ENCODE peak calls at places on chromosome 5, in four cellular contexts. E is GM12864, A is kidney, Y is PC-3. V is an unnamed sample.

GRCh38 chr5:180006116-180006515 is 65.4 kb downstream of the RNF130 start:
- DNase-seq in E (no peak), A (no peak), Y (no peak), V (no peak)

GRCh38 chr5:149702953-149703646 is 27.0 kb upstream of the PPARGC1B start:
- DNase-seq in E (no peak), A (no peak), Y (no peak), V (no peak)

GRCh38 chr5:180283026-180283615 is 8.8 kb downstream of the MAPK9 start:
- DNase-seq in E (no peak), A (no peak), Y (peak), V (no peak)

GRCh38 chr5:469752-470483 is 26.9 kb downstream of the EXOC3 start:
- DNase-seq in E (no peak), A (peak), Y (no peak), V (no peak)

GRCh38 chr5:54628049-54628448 is 110.5 kb downstream of the SNX18 start:
- DNase-seq in E (no peak), A (no peak), Y (no peak), V (no peak)

GRCh38 chr5:54533541-54534179 is 16.1 kb downstream of the SNX18 start:
- DNase-seq in E (no peak), A (no peak), Y (no peak), V (no peak)

GRCh38 chr5:152349683-152350526 is 55.2 kb downstream of the NMUR2 start:
- DNase-seq in E (no peak), A (no peak), Y (peak), V (peak)

GRCh38 chr5:123035320-123035949 is 1.1 kb downstream of the PPIC start:
- DNase-seq in E (no peak), A (peak), Y (peak), V (peak)

GRCh38 chr5:92309336-92309991 is 926.3 kb upstream of the ARRDC3 start:
- DNase-seq in E (no peak), A (no peak), Y (peak), V (peak)

GRCh38 chr5:180284161-180284560 is 7.7 kb downstream of the MAPK9 start:
- DNase-seq in E (no peak), A (no peak), Y (no peak), V (no peak)

GRCh38 chr5:159049844-159050318 is 49.8 kb downstream of the EBF1 start:
- DNase-seq in E (no peak), A (no peak), Y (peak), V (no peak)

GRCh38 chr5:65478336-65478735 is 3.4 kb downstream of the ADAMTS6 start:
- DNase-seq in E (no peak), A (no peak), Y (no peak), V (no peak)

GRCh38 chr5:72908666-72909065 is 47.2 kb upstream of the FCHO2 start:
- DNase-seq in E (no peak), A (no peak), Y (no peak), V (no peak)

GRCh38 chr5:41148448-41148847 is 64.9 kb downstream of the C6 start:
- DNase-seq in E (no peak), A (peak), Y (no peak), V (no peak)

GRCh38 chr5:139295692-139296091 is 2.2 kb downstream of the MATR3 start:
- DNase-seq in E (no peak), A (no peak), Y (no peak), V (no peak)

GRCh38 chr5:138230981-138231589 is 18.0 kb upstream of the CDC23 start:
- DNase-seq in E (no peak), A (no peak), Y (peak), V (no peak)

GRCh38 chr5:178777557-178777956 is 47.1 kb upstream of the ZNF354A start:
- DNase-seq in E (no peak), A (peak), Y (no peak), V (no peak)

GRCh38 chr5:175202461-175203065 is 241.4 kb downstream of the DRD1 start:
- DNase-seq in E (no peak), A (no peak), Y (peak), V (no peak)

GRCh38 chr5:172741206-172741582 is 29.8 kb downstream of the DUSP1 start:
- DNase-seq in E (no peak), A (no peak), Y (no peak), V (no peak)

GRCh38 chr5:19240150-19240549 is 747.9 kb downstream of the CDH18 start:
- DNase-seq in E (no peak), A (no peak), Y (peak), V (no peak)

GRCh38 chr5:139124774-139125391 is 73.3 kb downstream of the SIL1 start:
- DNase-seq in E (no peak), A (no peak), Y (no peak), V (no peak)

GRCh38 chr5:33408816-33409215 is 31.9 kb upstream of the TARS1 start:
- DNase-seq in E (no peak), A (no peak), Y (no peak), V (no peak)

GRCh38 chr5:177496111-177497010 is 1.0 kb downstream of the PDLIM7 start:
- DNase-seq in E (no peak), A (peak), Y (peak), V (peak)

GRCh38 chr5:24598926-24599325 is 45.9 kb downstream of the CDH10 start:
- DNase-seq in E (no peak), A (no peak), Y (no peak), V (no peak)

GRCh38 chr5:135437796-135438560 is 9.2 kb downstream of the DCANP1 start:
- DNase-seq in E (no peak), A (no peak), Y (peak), V (no peak)

GRCh38 chr5:119452373-119453044 is at the start of gene HSD17B4:
- DNase-seq in E (peak), A (peak), Y (peak), V (peak)

GRCh38 chr5:57303985-57304384 is 130.1 kb downstream of the GPBP1 start:
- DNase-seq in E (no peak), A (no peak), Y (no peak), V (no peak)

GRCh38 chr5:112384523-112384922 is 34.6 kb downstream of the EPB41L4A start:
- DNase-seq in E (no peak), A (no peak), Y (no peak), V (no peak)

GRCh38 chr5:151896041-151896691 is 28.5 kb downstream of the GLRA1 start:
- DNase-seq in E (no peak), A (no peak), Y (peak), V (no peak)

GRCh38 chr5:392431-392988 is 50.5 kb upstream of the EXOC3 start:
- DNase-seq in E (peak), A (no peak), Y (peak), V (peak)

GRCh38 chr5:28648108-28648507 is 1609.7 kb upstream of the CDH9 start:
- DNase-seq in E (no peak), A (no peak), Y (peak), V (no peak)
- TF ChIP-seq CTCF in E (no peak), A (no peak), Y (peak), V (no peak)

DNA sequence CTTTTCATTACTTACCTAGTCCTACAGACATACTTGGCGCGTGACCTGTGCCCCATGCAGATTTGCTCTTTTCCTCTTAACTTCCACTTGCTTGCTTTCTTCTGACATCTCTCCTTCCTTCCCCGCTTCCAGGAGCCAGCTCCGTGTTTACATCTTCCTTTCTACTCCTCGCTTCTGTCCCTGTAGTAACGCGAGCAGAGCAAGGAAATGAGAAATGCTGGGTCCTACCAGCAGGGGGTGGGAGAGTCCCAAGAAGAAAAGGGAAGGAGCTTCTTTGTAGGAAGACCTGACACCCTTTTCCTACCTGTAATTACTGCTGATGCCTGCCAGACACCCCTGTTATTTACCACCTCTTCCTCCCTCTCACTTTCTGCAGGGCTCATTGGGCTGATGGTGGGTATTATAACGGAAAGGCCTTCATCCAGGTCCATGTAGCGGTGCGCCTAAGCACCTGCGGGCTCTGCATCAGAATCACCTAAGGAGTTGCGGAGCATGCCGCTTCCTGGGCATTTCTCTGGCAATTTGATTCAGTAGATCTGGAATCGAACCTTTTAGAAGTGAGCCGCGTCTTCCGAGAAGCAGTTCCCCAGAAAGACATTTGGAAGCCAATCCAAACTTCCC is 1260.8 kb upstream of the WWC1 start:
- DNase-seq in E (no peak), A (no peak), Y (no peak), V (peak)
- TF ChIP-seq CTCF in E (no peak), A (peak), Y (peak), V (no peak)

GRCh38 chr5:132677191-132677590 is 3.4 kb downstream of the IL4 start:
- DNase-seq in E (no peak), A (no peak), Y (peak), V (no peak)
- TF ChIP-seq CTCF in E (no peak), A (no peak), Y (peak), V (no peak)

DNA sequence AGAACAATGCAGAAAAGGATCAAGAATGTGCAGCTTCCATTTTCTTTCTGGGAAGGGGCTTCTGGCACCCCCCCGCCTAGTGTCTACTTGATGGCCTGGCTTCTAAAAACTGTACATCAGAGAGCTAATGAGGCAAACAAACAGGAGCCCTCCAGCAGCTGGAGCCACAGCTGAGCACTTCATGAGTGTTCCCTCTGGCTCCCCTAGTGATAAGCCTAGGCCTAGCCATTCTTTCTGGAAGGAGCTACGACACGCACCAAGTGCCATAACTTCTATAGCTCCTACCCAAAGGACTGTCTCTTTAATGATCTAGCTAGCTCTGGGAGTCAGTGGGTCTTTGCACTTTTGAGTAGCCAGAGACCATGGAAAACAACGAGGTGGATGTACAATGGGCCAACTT is 66.1 kb downstream of the DNAH5 start:
- DNase-seq in E (no peak), A (no peak), Y (no peak), V (no peak)
- TF ChIP-seq CTCF in E (peak), A (no peak), Y (peak), V (no peak)

DNA sequence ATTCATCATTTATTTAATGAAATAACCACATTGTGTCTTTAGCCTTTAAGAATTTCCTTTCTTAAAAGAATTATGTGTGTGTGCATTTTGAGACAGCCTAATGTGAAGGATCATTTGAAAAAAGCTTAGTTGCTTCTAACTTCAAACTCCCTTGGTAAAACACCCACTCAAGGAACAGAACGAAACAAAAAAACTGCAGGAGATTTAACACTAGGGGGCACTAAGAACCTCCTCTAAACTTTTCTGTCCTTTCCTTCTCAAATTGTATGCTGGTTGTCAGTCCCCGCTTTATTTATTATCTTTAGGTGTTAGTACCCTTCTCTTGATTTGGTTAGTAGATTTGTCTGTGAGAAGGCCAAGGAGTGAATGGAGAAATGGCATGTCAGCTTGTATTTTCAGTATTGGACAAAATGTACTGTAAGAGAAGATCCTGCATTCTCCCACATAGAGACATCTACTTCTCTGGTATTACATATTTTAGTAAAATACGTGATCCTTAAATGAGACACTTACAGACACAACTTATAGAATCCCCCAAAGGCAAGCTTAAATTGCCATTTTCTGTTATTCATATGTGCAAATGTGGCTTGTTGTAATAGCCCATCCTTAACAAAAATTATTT is 229.7 kb downstream of the MRPS30 start:
- DNase-seq in E (peak), A (no peak), Y (peak), V (peak)
- TF ChIP-seq CTCF in E (peak), A (peak), Y (peak), V (peak)

GRCh38 chr5:10886497-10886896 is 125.5 kb upstream of the DAP start:
- DNase-seq in E (no peak), A (no peak), Y (no peak), V (no peak)

GRCh38 chr5:10875201-10875768 is 114.3 kb upstream of the DAP start:
- DNase-seq in E (no peak), A (no peak), Y (peak), V (no peak)

GRCh38 chr5:10885026-10885425 is 124.0 kb upstream of the DAP start:
- DNase-seq in E (no peak), A (no peak), Y (peak), V (no peak)

GRCh38 chr5:10876345-10876744 is 115.3 kb upstream of the DAP start:
- DNase-seq in E (no peak), A (no peak), Y (peak), V (no peak)

DNA sequence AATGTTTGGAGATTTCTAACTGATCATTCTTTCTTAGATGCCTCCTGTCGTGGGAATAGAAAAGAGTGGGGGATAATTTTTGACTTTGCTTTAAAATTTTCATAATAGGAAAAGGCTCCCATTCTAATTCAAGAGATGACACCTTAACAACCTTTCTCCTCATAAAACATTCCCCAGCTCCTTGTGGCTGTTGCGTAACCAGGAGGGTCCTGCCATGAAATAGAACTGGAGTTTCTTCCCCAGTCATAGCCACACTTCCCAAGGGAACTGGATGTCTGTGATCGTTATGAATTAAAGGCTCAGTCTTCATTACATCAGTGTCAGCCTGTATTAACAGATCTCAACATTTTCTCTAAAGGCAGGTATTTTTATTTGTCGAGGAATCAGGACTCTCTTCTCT is 119.9 kb upstream of the DAP start:
- DNase-seq in E (no peak), A (no peak), Y (no peak), V (no peak)
- TF ChIP-seq CTCF in E (no peak), A (no peak), Y (no peak), V (no peak)

DNA sequence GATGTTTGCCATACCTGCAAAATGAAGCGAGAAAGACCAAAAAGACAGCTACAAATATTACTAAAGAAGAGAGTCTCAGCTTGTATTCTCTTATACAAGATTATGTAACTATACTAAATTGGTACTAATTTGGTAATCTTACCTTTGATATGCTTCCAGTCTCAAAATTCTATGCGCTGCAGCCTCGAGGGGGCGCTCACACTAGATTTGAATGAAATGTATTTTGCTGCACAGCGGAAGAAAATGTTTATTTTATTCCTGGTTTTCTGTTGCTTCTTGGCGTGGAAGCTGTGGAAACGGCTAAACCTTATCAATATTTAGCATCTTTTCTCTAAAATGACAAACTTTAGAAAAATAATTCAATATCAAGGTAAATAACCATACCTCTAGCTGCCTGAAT is 267.0 kb upstream of the NUDT12 start:
- DNase-seq in E (no peak), A (no peak), Y (peak), V (no peak)
- TF ChIP-seq CTCF in E (peak), A (no peak), Y (peak), V (peak)

DNA sequence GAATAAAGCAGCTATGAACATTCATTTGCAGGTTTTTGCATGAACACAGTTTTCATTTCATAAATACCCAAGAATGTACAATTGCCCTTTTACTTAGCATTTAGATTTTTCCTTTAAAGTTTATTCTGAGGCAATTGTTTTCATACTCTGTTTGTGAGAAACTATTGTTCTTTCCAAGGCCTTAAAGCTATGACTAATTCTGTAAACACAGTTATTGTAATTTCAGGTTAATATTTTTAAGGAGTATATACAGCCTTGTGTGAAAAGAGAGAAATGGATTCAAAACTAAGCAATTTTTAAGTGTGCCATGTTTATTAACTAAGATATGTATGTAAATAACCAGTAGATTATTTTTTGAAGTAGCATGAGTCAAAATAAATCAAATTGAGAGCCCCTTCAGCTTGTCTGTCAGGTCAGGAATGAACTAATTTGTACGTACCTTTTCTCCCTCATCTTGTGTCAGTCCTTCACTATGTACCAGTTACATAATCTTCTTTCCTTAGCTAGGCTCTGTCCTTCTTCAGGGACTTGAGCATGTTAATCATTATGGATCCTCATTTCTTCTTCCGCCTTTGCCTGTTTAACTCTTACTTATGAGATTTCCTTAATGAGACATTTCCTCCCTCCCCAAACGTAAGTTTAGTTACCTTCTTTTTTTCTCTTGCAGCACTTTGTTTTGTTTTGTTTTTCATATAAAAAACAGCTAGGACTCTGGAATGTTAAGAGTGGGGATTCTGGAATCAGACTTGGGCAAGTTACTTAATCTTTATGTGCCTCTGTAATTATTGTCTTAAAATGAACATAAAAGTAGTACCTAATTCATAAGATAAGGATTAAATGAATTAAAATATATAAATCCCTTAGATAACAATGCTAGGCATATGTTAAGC is 63.6 kb downstream of the NIPBL start:
- DNase-seq in E (no peak), A (no peak), Y (peak), V (no peak)
- TF ChIP-seq CTCF in E (no peak), A (no peak), Y (no peak), V (no peak)

GRCh38 chr5:90135979-90136378 is 273.6 kb downstream of the CETN3 start:
- DNase-seq in E (no peak), A (peak), Y (peak), V (no peak)
- TF ChIP-seq CTCF in E (peak), A (no peak), Y (peak), V (no peak)